ENCODE peak calls at places on chromosome 21, in nine cellular contexts. U, T, A, H, N, D, J, M and C are unnamed samples.

GRCh38 chr21:16797530-16797929 is 715.3 kb upstream of the CXADR start:
- DNase-seq in U (no peak), T (no peak), A (no peak), H (no peak), N (no peak), D (no peak), J (no peak), M (no peak), C (no peak)

GRCh38 chr21:43195131-43196021 is 26.6 kb downstream of the CRYAA start:
- DNase-seq in U (no peak), T (peak; percentile 62), A (no peak), H (peak; percentile 83), N (no peak), D (no peak), J (no peak), M (peak; percentile 45), C (peak; percentile 24)

GRCh38 chr21:36615274-36615964 is 83.5 kb upstream of the SIM2 start:
- DNase-seq in U (no peak), T (no peak), A (no peak), H (peak; percentile 13), N (no peak), D (peak; percentile 22), J (no peak), M (no peak), C (peak; percentile 17)

GRCh38 chr21:37074546-37074945 is 1.5 kb downstream of the TTC3 start:
- DNase-seq in U (no peak), T (no peak), A (no peak), H (no peak), N (no peak), D (no peak), J (no peak), M (no peak), C (no peak)

GRCh38 chr21:42593815-42594157 is 59.6 kb upstream of the PDE9A start:
- DNase-seq in U (no peak), T (no peak), A (no peak), H (no peak), N (no peak), D (no peak), J (no peak), M (peak; percentile 92), C (no peak)

GRCh38 chr21:39452207-39452964 is 616 bp downstream of the SH3BGR start:
- DNase-seq in U (no peak), T (no peak), A (no peak), H (no peak), N (no peak), D (no peak), J (no peak), M (no peak), C (peak; percentile 5)

GRCh38 chr21:29092102-29092959 is 18.9 kb upstream of the CCT8 start:
- DNase-seq in U (no peak), T (peak; percentile 78), A (no peak), H (peak; percentile 41), N (no peak), D (no peak), J (no peak), M (peak; percentile 83), C (no peak)

GRCh38 chr21:32802954-32803353 is 31.4 kb upstream of the PAXBP1 start:
- DNase-seq in U (no peak), T (no peak), A (no peak), H (no peak), N (no peak), D (no peak), J (no peak), M (no peak), C (no peak)

GRCh38 chr21:28975401-28975800 is 17.3 kb downstream of the LTN1 start:
- DNase-seq in U (no peak), T (no peak), A (no peak), H (no peak), N (no peak), D (no peak), J (no peak), M (no peak), C (no peak)

GRCh38 chr21:26845066-26845749 is at the start of gene ADAMTS1:
- DNase-seq in U (peak; percentile 86), T (peak; percentile 75), A (no peak), H (peak; percentile 79), N (peak; percentile 84), D (peak; percentile 89), J (no peak), M (peak; percentile 81), C (peak; percentile 66)

GRCh38 chr21:31395268-31395667 is 51.2 kb upstream of the TIAM1 start:
- DNase-seq in U (peak; percentile 14), T (no peak), A (no peak), H (no peak), N (no peak), D (peak; percentile 28), J (no peak), M (no peak), C (no peak)

GRCh38 chr21:26846036-26846931 is 1.1 kb upstream of the ADAMTS1 start:
- DNase-seq in U (peak; percentile 59), T (peak; percentile 63), A (no peak), H (peak; percentile 60), N (peak; percentile 49), D (peak; percentile 78), J (no peak), M (peak; percentile 66), C (peak; percentile 49)

GRCh38 chr21:32733356-32733755 is 5.5 kb upstream of the SYNJ1 start:
- DNase-seq in U (no peak), T (no peak), A (no peak), H (no peak), N (no peak), D (no peak), J (no peak), M (no peak), C (no peak)

GRCh38 chr21:38384246-38384576 is 114.1 kb downstream of the ERG start:
- DNase-seq in U (no peak), T (no peak), A (no peak), H (no peak), N (no peak), D (no peak), J (no peak), M (no peak), C (no peak)

GRCh38 chr21:46035809-46036695 is 54.5 kb downstream of the COL6A1 start:
- DNase-seq in U (no peak), T (peak; percentile 40), A (no peak), H (no peak), N (no peak), D (peak; percentile 68), J (no peak), M (no peak), C (no peak)

GRCh38 chr21:35559128-35559831 is 501.0 kb downstream of the SETD4 start:
- DNase-seq in U (no peak), T (peak; percentile 99), A (no peak), H (peak; percentile 94), N (no peak), D (no peak), J (no peak), M (no peak), C (no peak)

GRCh38 chr21:37208056-37208705 is 59.0 kb downstream of the VPS26C start:
- DNase-seq in U (peak; percentile 14), T (no peak), A (no peak), H (no peak), N (no peak), D (no peak), J (no peak), M (peak; percentile 54), C (peak; percentile 46)

GRCh38 chr21:44892536-44893277 is 19.2 kb upstream of the PTTG1IP start:
- DNase-seq in U (no peak), T (peak; percentile 34), A (peak; percentile 48), H (peak; percentile 67), N (no peak), D (peak; percentile 51), J (peak; percentile 70), M (no peak), C (peak; percentile 75)

GRCh38 chr21:15841856-15842564 is 112.2 kb downstream of the USP25 start:
- DNase-seq in U (no peak), T (peak; percentile 56), A (no peak), H (peak; percentile 3), N (no peak), D (no peak), J (no peak), M (no peak), C (peak; percentile 75)

GRCh38 chr21:42476493-42477342 is 19.3 kb downstream of the RSPH1 start:
- DNase-seq in U (no peak), T (no peak), A (no peak), H (no peak), N (no peak), D (no peak), J (no peak), M (peak; percentile 32), C (no peak)

GRCh38 chr21:15617968-15618367 is 111.8 kb upstream of the USP25 start:
- DNase-seq in U (no peak), T (peak; percentile 76), A (no peak), H (peak; percentile 3), N (no peak), D (no peak), J (no peak), M (no peak), C (peak; percentile 36)

GRCh38 chr21:38590449-38590848 is 92.2 kb upstream of the ERG start:
- DNase-seq in U (no peak), T (no peak), A (no peak), H (no peak), N (no peak), D (no peak), J (no peak), M (no peak), C (no peak)